ENCODE peak calls at places on chromosomes 7 and 10, in nine cellular contexts. X is cardiac muscle cell; I is PC-3; B is psoas muscle; O is Peyer's patch; M is uterus; W is CD8-positive, alpha-beta T cell; H is ascending aorta; F is IMR-90. L is an unnamed sample. For H3K4me1, the result is how much of the 10 kb centered on the place peaks cover.

GRCh38 chr10:60349426-60349825 is 40.2 kb downstream of the ANK3 start:
- DNase-seq in X (no peak), I (peak), B (no peak), O (no peak), M (no peak), W (no peak), H (no peak), F (no peak), L (no peak)

GRCh38 chr7:78020131-78020873 is 221.7 kb downstream of the PHTF2 start:
- DNase-seq in X (peak), I (peak), B (peak), O (no peak), M (peak), W (peak), H (no peak), F (peak), L (peak)

GRCh38 chr7:100894860-100895700 is 608 bp downstream of the ACHE start:
- DNase-seq in X (no peak), I (peak), B (peak), O (peak), M (peak), W (peak), H (no peak), F (no peak), L (no peak)

GRCh38 chr10:124675261-124675660 is 68.9 kb downstream of the FAM53B start:
- DNase-seq in X (no peak), I (no peak), B (peak), O (no peak), M (no peak), W (no peak), H (no peak), F (no peak), L (no peak)

GRCh38 chr7:76267107-76267834 is 35.2 kb upstream of the HSPB1 start:
- DNase-seq in X (no peak), I (no peak), B (no peak), O (no peak), M (no peak), W (no peak), H (no peak), F (no peak), L (no peak)

GRCh38 chr7:55120501-55121198 is 101.8 kb downstream of the EGFR start:
- DNase-seq in X (peak), I (peak), B (no peak), O (no peak), M (no peak), W (no peak), H (no peak), F (peak), L (peak)

GRCh38 chr10:49173201-49173772 is 14.9 kb downstream of the TMEM273 start:
- DNase-seq in X (no peak), I (no peak), B (no peak), O (no peak), M (no peak), W (peak), H (no peak), F (no peak), L (no peak)

GRCh38 chr10:13712799-13713581 is 126.2 kb downstream of the PRPF18 start:
- DNase-seq in X (peak), I (peak), B (peak), O (no peak), M (peak), W (peak), H (peak), F (peak), L (peak)

GRCh38 chr10:108515821-108516220 is 1351.3 kb upstream of the SORCS1 start:
- DNase-seq in X (no peak), I (peak), B (no peak), O (no peak), M (no peak), W (no peak), H (no peak), F (no peak), L (no peak)

GRCh38 chr7:108109216-108109908 is 20.8 kb downstream of the LAMB4 start:
- DNase-seq in X (peak), I (peak), B (no peak), O (no peak), M (no peak), W (no peak), H (no peak), F (no peak), L (no peak)

GRCh38 chr10:76209135-76209534 is 777.7 kb downstream of the LRMDA start:
- DNase-seq in X (no peak), I (peak), B (no peak), O (no peak), M (no peak), W (no peak), H (no peak), F (peak), L (no peak)

GRCh38 chr10:124992462-124993344 is 50.8 kb downstream of the ZRANB1 start:
- DNase-seq in X (peak), I (peak), B (peak), O (no peak), M (peak), W (peak), H (no peak), F (peak), L (peak)

DNA sequence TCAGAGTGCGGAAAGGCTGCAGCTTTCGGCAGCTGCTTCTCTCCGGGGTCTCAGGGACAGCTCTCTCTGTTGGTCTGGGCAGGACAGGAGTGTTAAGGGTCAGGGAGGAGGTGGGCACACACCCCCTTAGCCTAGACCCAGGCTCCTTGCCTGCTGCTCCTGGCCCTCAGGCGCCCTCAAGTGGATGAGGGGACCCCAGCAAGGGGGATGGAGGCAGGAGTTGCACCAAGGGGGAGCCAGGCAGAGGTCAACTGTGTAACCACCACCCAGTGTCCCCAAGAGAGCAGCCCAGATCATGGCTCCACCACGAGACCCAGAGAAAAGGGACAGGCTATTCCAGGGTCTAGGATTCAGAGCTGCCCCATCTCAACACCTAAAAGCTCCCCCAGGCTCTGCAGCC is 26.9 kb downstream of the SPOCK2 start:
- DNase-seq in X (no peak), I (no peak), B (no peak), O (no peak), M (no peak), W (no peak), H (no peak), F (no peak), L (no peak)
- TF ChIP-seq CTCF in X (peak), I (peak), B (no peak), O (no peak), M (no peak), W (no peak), H (no peak), F (peak), L (no peak)

DNA sequence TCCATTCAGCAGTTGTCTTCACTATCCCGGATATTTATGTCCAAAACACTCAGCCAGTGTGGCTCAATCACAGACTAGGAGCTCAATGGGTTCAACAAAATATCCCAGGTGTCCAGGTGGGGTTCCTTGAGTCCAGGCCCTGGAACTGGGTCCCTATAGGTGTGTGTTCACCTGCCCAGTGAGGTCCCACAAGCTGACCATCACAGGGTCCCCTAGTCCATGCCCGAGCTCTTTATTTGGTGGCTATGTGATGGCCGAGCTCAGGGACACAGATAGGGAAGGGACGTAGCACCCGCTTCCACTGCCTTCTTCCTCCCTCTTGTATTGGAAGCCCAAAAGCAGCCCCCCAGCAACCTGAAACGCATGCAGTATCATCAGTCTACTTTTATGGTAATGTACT is 78.9 kb upstream of the DDC start:
- DNase-seq in X (no peak), I (no peak), B (no peak), O (no peak), M (no peak), W (no peak), H (no peak), F (no peak), L (no peak)
- H3K4me1 ChIP-seq in X (under half), I (under half), B (under half), O (under half), M (under half), W (under half), H (under half), F (under half), L (under half)

GRCh38 chr10:133306941-133307379 is 1.7 kb downstream of the TUBGCP2 start:
- DNase-seq in X (no peak), I (no peak), B (no peak), O (no peak), M (no peak), W (no peak), H (no peak), F (no peak), L (no peak)
- H3K27ac ChIP-seq in X (no peak), I (no peak), B (peak), O (peak), M (no peak), W (peak), H (no peak), F (no peak), L (peak)

GRCh38 chr10:69407621-69408301 is 9.0 kb downstream of the TACR2 start:
- DNase-seq in X (peak), I (peak), B (no peak), O (no peak), M (no peak), W (no peak), H (no peak), F (no peak), L (no peak)
- TF ChIP-seq CTCF in X (peak), I (peak), B (peak), O (no peak), M (no peak), W (peak), H (peak), F (peak), L (no peak)

DNA sequence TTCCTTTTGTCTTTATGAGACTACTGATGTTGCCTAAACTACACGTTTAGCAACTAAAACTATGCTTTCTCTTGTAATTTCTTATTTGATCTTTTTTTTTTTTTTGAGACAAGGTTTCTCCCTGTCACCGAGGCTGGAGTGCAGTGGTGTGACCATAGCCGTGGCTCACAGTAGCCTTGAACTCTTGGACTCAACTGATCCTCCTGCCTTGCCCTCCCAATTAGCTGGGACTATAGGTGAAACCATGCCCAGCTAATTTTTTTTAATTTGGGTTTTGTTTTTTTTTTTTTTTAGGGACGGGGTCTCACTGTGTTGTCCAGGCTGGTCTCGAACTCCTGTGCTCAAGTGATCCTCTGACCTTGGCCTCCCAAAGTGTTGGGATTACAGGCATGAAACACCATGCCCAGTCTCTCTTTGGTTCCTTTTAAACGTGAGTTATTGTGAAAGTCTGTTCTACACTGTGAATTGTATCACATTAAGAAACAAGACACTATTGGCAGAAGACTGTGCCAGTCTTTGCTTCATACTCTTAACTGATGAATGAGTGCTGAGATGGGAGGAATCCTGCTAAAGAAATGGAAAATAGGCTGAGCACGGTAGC is 6.4 kb downstream of the TMEM248 start:
- DNase-seq in X (no peak), I (no peak), B (no peak), O (no peak), M (no peak), W (no peak), H (no peak), F (no peak), L (no peak)
- H3K4me1 ChIP-seq in X (under half), I (under half), B (under half), O (under half), M (under half), W (under half), H (under half), F (under half), L (under half)

GRCh38 chr7:116857052-116857451 is 5.3 kb upstream of the CAPZA2 start:
- DNase-seq in X (no peak), I (no peak), B (no peak), O (no peak), M (no peak), W (no peak), H (no peak), F (no peak), L (no peak)

GRCh38 chr7:116862234-116863167 is at the start of gene CAPZA2:
- DNase-seq in X (peak), I (peak), B (peak), O (peak), M (peak), W (peak), H (peak), F (peak), L (peak)

GRCh38 chr7:116861717-116862116 is 670 bp upstream of the CAPZA2 start:
- DNase-seq in X (no peak), I (no peak), B (no peak), O (no peak), M (no peak), W (no peak), H (no peak), F (no peak), L (no peak)

GRCh38 chr7:116863168-116863670 is 832 bp downstream of the CAPZA2 start:
- DNase-seq in X (peak), I (peak), B (no peak), O (peak), M (peak), W (no peak), H (no peak), F (peak), L (peak)

GRCh38 chr7:116859323-116859722 is 3.1 kb upstream of the CAPZA2 start:
- DNase-seq in X (peak), I (peak), B (no peak), O (no peak), M (no peak), W (no peak), H (no peak), F (peak), L (peak)
- H3K27ac ChIP-seq in X (no peak), I (no peak), B (no peak), O (no peak), M (no peak), W (no peak), H (no peak), F (no peak), L (peak)

DNA sequence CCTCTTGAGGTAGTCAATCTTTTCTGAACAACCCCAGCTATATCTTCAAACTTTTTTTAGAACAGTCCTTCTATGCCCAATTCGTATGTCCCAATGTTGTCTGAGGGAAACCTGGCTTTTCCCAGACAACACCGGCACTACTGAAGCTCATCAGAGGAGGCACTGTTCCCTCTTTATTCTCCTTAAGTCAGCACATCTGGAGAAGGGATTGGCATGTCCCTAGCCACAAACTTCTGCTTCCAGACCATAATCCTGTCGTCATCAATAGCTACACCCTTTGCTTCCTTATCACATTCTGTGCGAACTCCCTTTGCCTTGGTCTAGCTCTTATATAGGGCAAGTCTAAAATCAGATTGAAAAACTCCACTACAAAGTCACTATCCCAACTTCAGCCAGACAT is 22.9 kb downstream of the PON3 start:
- DNase-seq in X (no peak), I (no peak), B (no peak), O (no peak), M (no peak), W (no peak), H (no peak), F (no peak), L (no peak)
- TF ChIP-seq CTCF in X (no peak), I (no peak), B (no peak), O (no peak), M (no peak), W (no peak), H (no peak), F (no peak), L (no peak)

DNA sequence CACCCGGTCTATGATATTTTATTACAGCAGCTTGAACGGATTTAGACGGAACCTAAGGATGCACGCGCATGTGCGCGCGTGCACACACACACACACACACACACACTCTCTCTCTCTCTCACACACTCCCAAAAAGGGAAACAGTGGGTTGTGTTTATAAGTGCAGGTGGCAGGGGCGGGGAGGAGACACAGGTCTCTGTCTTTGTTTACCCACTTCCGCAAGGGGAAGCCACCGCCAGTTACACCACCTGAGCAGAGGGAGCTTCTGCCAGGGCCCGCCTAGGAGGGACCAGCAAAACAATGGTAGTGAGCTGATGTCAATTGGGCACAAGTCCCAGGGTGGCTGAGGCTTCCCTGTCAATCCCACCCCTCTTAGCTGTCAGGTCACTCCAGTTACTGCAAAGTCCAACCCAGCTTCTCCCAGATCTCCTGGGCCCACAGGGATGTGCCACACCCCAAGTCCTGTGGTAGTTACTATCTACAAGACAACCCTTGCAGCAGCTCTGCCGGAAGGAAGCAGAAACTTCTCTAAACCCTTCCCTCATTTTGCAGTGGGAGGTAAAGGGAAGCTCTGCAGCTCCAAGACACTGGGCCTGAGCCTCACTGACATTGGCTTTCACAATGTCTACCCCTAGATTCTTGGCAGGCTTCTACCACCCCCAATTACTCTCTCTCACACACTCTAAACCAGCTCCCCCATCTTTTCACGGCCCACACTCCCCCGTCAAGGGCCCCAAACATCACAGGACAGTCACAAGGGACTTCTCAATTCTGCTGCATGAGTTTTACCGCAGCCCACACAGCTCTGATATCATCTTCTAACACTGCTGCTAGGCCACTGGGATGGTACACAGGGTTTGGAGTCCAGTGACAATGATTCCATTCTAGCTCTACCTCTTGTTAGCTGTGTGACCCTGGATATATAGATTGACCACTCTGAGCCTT is 17.6 kb downstream of the ANXA11 start:
- DNase-seq in X (no peak), I (peak), B (peak), O (peak), M (no peak), W (peak), H (no peak), F (no peak), L (no peak)
- H3K4me1 ChIP-seq in X (under half), I (under half), B (half or more), O (half or more), M (under half), W (half or more), H (under half), F (under half), L (under half)

GRCh38 chr7:141675431-141676210 is 26.3 kb downstream of the DENND11 start:
- DNase-seq in X (no peak), I (no peak), B (no peak), O (no peak), M (no peak), W (no peak), H (no peak), F (no peak), L (no peak)
- H3K27ac ChIP-seq in X (no peak), I (peak), B (peak), O (no peak), M (no peak), W (no peak), H (peak), F (no peak), L (no peak)

DNA sequence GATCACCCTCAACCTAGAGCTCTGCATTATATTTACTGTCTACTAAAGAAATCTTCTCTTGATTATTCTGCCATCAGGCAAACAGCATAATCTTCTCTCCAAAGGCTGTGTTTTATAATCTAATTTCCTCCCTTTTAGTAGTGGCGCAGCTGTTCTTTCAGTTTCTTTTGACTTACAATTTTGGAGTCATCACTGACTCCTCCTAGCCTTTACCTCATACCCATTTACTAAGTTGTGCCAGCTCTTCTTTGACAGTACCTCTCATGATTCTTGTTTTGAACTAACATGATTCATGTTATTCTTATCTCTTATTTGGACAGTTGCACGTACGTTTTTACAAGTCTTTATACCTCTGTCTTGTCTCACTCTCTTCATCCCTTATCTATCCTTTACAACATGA is 113.0 kb downstream of the FOXP2 start:
- DNase-seq in X (no peak), I (no peak), B (no peak), O (no peak), M (no peak), W (no peak), H (no peak), F (no peak), L (no peak)
- TF ChIP-seq CTCF in X (no peak), I (no peak), B (no peak), O (no peak), M (no peak), W (no peak), H (no peak), F (no peak), L (no peak)

L was measured in mammary epithelial cell.